ENCODE peak calls at places on chromosomes 1 and 21, in five cellular contexts. B, P, K, T and U are unnamed samples.
A peak's percentile ranks its signal among the peaks of the same experiment; 100 is the strongest.

GRCh38 chr1:40839943-40840335 is 22.2 kb downstream of the CITED4 start:
- DNase-seq in K (no peak), B (no peak), P (no peak), T (no peak), U (no peak)

GRCh38 chr1:85616011-85616705 is 35.6 kb downstream of the CCN1 start:
- DNase-seq in B (no peak), T (no peak), K (no peak), P (no peak), U (no peak)

GRCh38 chr21:38802050-38803026 is 3.4 kb upstream of the ETS2 start:
- DNase-seq in P (no peak), K (no peak), B (no peak), T (no peak), U (no peak)

GRCh38 chr1:95027046-95027445 is 45.7 kb downstream of the ALG14 start:
- DNase-seq in K (no peak), B (peak; percentile 84), T (no peak), P (no peak), U (no peak)

GRCh38 chr21:33657124-33657842 is 15.0 kb downstream of the ITSN1 start:
- DNase-seq in K (no peak), P (no peak), B (no peak), T (no peak), U (no peak)

GRCh38 chr1:192445243-192445642 is 128.5 kb downstream of the RGS21 start:
- DNase-seq in P (no peak), T (no peak), K (no peak), B (no peak), U (no peak)

GRCh38 chr1:210455840-210456603 is 127.3 kb downstream of the HHAT start:
- DNase-seq in P (no peak), K (no peak), T (no peak), B (no peak), U (no peak)

GRCh38 chr1:170284425-170284824 is 138.7 kb downstream of the NTMT2 start:
- DNase-seq in K (no peak), B (no peak), T (no peak), P (no peak), U (no peak)

GRCh38 chr21:31416465-31416864 is 72.4 kb upstream of the TIAM1 start:
- DNase-seq in K (no peak), T (peak; percentile 65), P (no peak), B (peak; percentile 53), U (no peak)

GRCh38 chr1:196401454-196401838 is 206.8 kb downstream of the KCNT2 start:
- DNase-seq in K (no peak), T (no peak), P (no peak), B (no peak), U (no peak)

GRCh38 chr21:42654179-42654912 is 925 bp downstream of the PDE9A start:
- DNase-seq in K (no peak), T (no peak), P (no peak), B (no peak), U (peak; percentile 26)

GRCh38 chr1:62437273-62437945 is 560 bp downstream of the USP1 start:
- DNase-seq in B (peak; percentile 11), P (no peak), T (peak; percentile 54), K (peak; percentile 28), U (no peak)

GRCh38 chr1:32151319-32151787 is 28.1 kb upstream of the TXLNA start:
- DNase-seq in B (peak; percentile 78), P (peak; percentile 84), T (peak; percentile 87), K (no peak), U (peak; percentile 36)

GRCh38 chr1:2981981-2982614 is 39.2 kb upstream of the ACTRT2 start:
- DNase-seq in T (no peak), B (no peak), P (no peak), K (no peak), U (no peak)

GRCh38 chr21:39441502-39442475 is 3.8 kb downstream of the LCA5L start:
- DNase-seq in B (peak; percentile 47), K (peak; percentile 77), T (peak; percentile 77), P (peak; percentile 22), U (peak; percentile 34)

GRCh38 chr1:230753586-230754251 is 6.5 kb downstream of the CAPN9 start:
- DNase-seq in T (no peak), P (peak; percentile 3), K (peak; percentile 48), B (no peak), U (peak; percentile 6)

GRCh38 chr1:154726443-154726842 is 118.5 kb upstream of the ADAR start:
- DNase-seq in P (no peak), K (no peak), B (peak; percentile 60), T (no peak), U (peak; percentile 23)

GRCh38 chr21:26845066-26845749 is at the start of gene ADAMTS1:
- DNase-seq in K (peak; percentile 45), B (peak; percentile 70), P (no peak), T (peak; percentile 94), U (peak; percentile 72)

GRCh38 chr1:30654188-30654587 is 69.2 kb downstream of the MATN1 start:
- DNase-seq in P (no peak), K (no peak), T (no peak), B (no peak), U (peak; percentile 51)

GRCh38 chr1:83901547-83902155 is 97.3 kb downstream of the TTLL7 start:
- DNase-seq in B (peak; percentile 88), K (no peak), T (peak; percentile 92), P (no peak), U (peak; percentile 84)

GRCh38 chr1:59976194-59977074 is 49.9 kb upstream of the CYP2J2 start:
- DNase-seq in B (peak; percentile 38), P (no peak), K (peak; percentile 51), T (peak; percentile 71), U (peak; percentile 24)

GRCh38 chr1:53625766-53626520 is 113.0 kb downstream of the GLIS1 start:
- DNase-seq in K (no peak), T (peak; percentile 29), B (no peak), P (no peak), U (no peak)

GRCh38 chr1:100359139-100359538 is 6.8 kb downstream of the CDC14A start:
- DNase-seq in T (no peak), B (no peak), K (no peak), P (no peak), U (no peak)

GRCh38 chr1:215710340-215710971 is 143.4 kb downstream of the KCTD3 start:
- DNase-seq in P (peak; percentile 75), T (peak; percentile 80), K (peak; percentile 70), B (peak; percentile 41), U (peak; percentile 43)

GRCh38 chr1:37092937-37093336 is 58.6 kb upstream of the GRIK3 start:
- DNase-seq in B (no peak), K (no peak), P (no peak), T (no peak), U (no peak)

GRCh38 chr21:36702622-36702968 is 3.7 kb downstream of the SIM2 start:
- DNase-seq in B (no peak), K (no peak), P (no peak), T (no peak), U (no peak)
- H3K9ac ChIP-seq in B (no peak overlapping the region), K (no peak overlapping the region), P (no peak overlapping the region), T (no peak overlapping the region), U (no peak overlapping the region)

DNA sequence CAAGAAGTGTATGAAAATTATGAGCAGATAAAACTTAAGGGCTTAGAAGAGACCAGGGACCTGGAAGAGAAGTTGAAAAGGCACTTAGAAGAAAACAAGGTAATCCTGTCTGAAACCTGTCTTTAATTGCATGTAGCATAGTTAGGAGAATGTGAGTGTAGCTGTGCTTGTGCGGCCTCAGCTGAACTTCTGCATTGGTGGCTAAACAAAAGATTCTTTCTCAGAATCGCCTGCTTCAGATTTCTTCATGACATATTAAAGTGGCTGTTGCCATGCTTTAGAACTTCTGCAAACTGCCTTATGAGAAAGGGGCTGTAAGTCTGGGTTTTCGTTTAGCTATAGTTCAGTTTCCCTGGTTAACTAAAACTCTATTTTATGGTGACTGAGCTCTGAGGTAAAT is 94.5 kb downstream of the VPS26C start:
- DNase-seq in B (no peak), P (no peak), K (no peak), T (no peak), U (no peak)
- H3K9ac ChIP-seq in B (no peak overlapping the region), P (no peak overlapping the region), K (no peak overlapping the region), T (no peak overlapping the region), U (no peak overlapping the region)

GRCh38 chr1:1347026-1347595 is 2.1 kb downstream of the DVL1 start:
- DNase-seq in T (no peak), K (no peak), B (no peak), P (no peak), U (no peak)
- H3K9ac ChIP-seq in T (peak overlapping the region; percentile 85), K (no peak overlapping the region), B (no peak overlapping the region), P (no peak overlapping the region), U (no peak overlapping the region)

GRCh38 chr1:109493805-109494539 is at the start of gene CYB561D1:
- DNase-seq in P (no peak), T (peak; percentile 93), K (peak; percentile 74), B (peak; percentile 77), U (peak; percentile 80)
- H3K9ac ChIP-seq in P (peak within 1 kb of the TSS; percentile 63), T (peak within 1 kb of the TSS; percentile 74), K (peak within 1 kb of the TSS; percentile 39), B (peak within 1 kb of the TSS; percentile 69), U (peak within 1 kb of the TSS; percentile 43)

GRCh38 chr1:228488107-228488817 is 1.1 kb downstream of the RNF187 start:
- DNase-seq in T (peak; percentile 29), K (peak; percentile 22), B (no peak), P (no peak), U (no peak)
- H3K9ac ChIP-seq in T (peak overlapping the region; percentile 91), K (peak overlapping the region; percentile 69), B (peak overlapping the region; percentile 36), P (peak overlapping the region; percentile 76), U (peak overlapping the region; percentile 59)

GRCh38 chr1:151978910-151979309 is 14.7 kb downstream of the S100A10 start:
- DNase-seq in T (no peak), K (no peak), P (no peak), B (no peak), U (no peak)

GRCh38 chr1:151976015-151976343 is 17.7 kb downstream of the S100A10 start:
- DNase-seq in B (no peak), P (no peak), T (no peak), K (no peak), U (no peak)

GRCh38 chr1:151975311-151976014 is 18.2 kb downstream of the S100A10 start:
- DNase-seq in P (no peak), K (no peak), T (no peak), B (no peak), U (no peak)

GRCh38 chr1:151977662-151978230 is 15.9 kb downstream of the S100A10 start:
- DNase-seq in T (no peak), K (no peak), P (no peak), B (no peak), U (no peak)

DNA sequence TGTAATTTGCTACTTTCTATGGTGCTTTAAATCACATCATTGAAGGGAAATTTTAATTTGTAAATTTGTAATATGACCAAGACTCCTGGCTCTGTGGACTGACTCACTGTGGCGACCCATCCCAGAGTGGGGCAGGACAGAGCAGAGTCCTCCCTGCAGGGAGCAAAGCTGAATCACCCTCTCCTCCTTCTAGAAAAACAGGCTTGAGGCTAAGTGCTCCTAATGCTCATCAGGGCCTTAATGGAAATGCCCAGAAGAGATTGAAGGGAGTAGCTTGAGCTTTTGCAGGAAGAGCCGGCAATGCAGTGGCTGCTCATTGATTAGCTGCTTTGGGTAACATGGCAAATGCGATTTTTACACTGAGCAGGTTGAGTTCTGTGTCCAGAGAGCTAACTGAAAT is 16.8 kb downstream of the S100A10 start:
- DNase-seq in P (no peak), B (peak; percentile 80), K (no peak), T (peak; percentile 82), U (peak; percentile 84)
- H3K9ac ChIP-seq in P (no peak overlapping the region), B (no peak overlapping the region), K (no peak overlapping the region), T (no peak overlapping the region), U (no peak overlapping the region)

DNA sequence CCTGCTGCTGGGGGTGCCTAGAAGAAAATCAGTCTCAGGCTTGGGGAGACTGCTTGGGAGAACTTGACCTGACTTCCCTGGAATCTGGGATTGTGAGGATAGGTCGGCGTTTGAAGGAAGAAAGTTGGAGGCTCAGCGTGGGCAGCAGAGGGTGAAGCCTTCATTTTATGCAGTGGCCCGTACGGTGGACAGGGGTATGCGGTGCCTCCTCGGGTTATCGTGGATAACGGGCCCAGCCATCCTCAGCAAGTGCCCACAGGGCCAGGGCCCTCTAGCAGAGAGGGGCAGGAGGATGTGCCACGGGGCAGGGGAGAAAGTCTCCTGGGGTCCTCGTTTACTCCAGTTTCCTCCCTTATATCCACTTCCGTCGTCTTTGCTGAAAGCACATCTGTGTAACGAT is 34.0 kb downstream of the CHAF1B start:
- DNase-seq in B (no peak), P (no peak), K (no peak), T (no peak), U (no peak)
- H3K9ac ChIP-seq in B (no peak overlapping the region), P (no peak overlapping the region), K (no peak overlapping the region), T (no peak overlapping the region), U (no peak overlapping the region)